ENCODE peak calls at places on chromosomes 12 and 14, in eight cellular contexts. W is tibial nerve, C is sigmoid colon, Q is suprapubic skin, V is body of pancreas, U is uterus, R is prostate gland, B is A549. A is an unnamed sample.

GRCh38 chr14:81132492-81132891 is 88.3 kb downstream of the GTF2A1 start:
- DNase-seq in W (no peak), C (no peak), Q (no peak), V (no peak), U (no peak), R (no peak), B (no peak), A (no peak)

GRCh38 chr12:50635356-50635755 is 128.5 kb upstream of the ATF1 start:
- DNase-seq in W (no peak), C (no peak), Q (no peak), V (no peak), U (no peak), R (no peak), B (no peak), A (no peak)

GRCh38 chr12:54306925-54307731 is 6.3 kb upstream of the NFE2 start:
- DNase-seq in W (peak; percentile 60), C (peak; percentile 76), Q (peak; percentile 81), V (peak; percentile 48), U (peak; percentile 44), R (peak; percentile 20), B (peak; percentile 91), A (peak; percentile 99)

GRCh38 chr12:117012189-117012805 is 86.9 kb downstream of the TESC start:
- DNase-seq in W (no peak), C (no peak), Q (no peak), V (no peak), U (no peak), R (no peak), B (no peak), A (no peak)

GRCh38 chr12:107436376-107436775 is 249.2 kb upstream of the PWP1 start:
- DNase-seq in W (no peak), C (no peak), Q (no peak), V (no peak), U (no peak), R (no peak), B (peak; percentile 45), A (no peak)

GRCh38 chr12:2092890-2093289 is 40.1 kb downstream of the CACNA1C start:
- DNase-seq in W (no peak), C (no peak), Q (no peak), V (no peak), U (no peak), R (no peak), B (no peak), A (no peak)

GRCh38 chr12:54701940-54702592 is 53.9 kb upstream of the DCD start:
- DNase-seq in W (no peak), C (no peak), Q (no peak), V (no peak), U (no peak), R (peak; percentile 13), B (peak; percentile 55), A (peak; percentile 57)

GRCh38 chr14:72946491-72946890 is 20.2 kb downstream of the DCAF4 start:
- DNase-seq in W (no peak), C (no peak), Q (no peak), V (no peak), U (no peak), R (no peak), B (no peak), A (peak; percentile 12)

GRCh38 chr14:44798386-44799242 is 163.1 kb downstream of the KLHL28 start:
- DNase-seq in W (no peak), C (no peak), Q (no peak), V (no peak), U (no peak), R (no peak), B (no peak), A (no peak)

GRCh38 chr14:20302042-20302761 is 3.5 kb downstream of the TTC5 start:
- DNase-seq in W (no peak), C (no peak), Q (no peak), V (no peak), U (no peak), R (no peak), B (no peak), A (peak; percentile 23)

GRCh38 chr14:72291908-72292688 is 359.9 kb downstream of the RGS6 start:
- DNase-seq in W (no peak), C (no peak), Q (no peak), V (peak; percentile 19), U (no peak), R (no peak), B (peak; percentile 35), A (peak; percentile 6)

GRCh38 chr12:110533607-110534006 is 31.5 kb downstream of the RAD9B start:
- DNase-seq in W (no peak), C (no peak), Q (no peak), V (no peak), U (no peak), R (no peak), B (no peak), A (no peak)

GRCh38 chr12:131946757-131947156 is 3.0 kb upstream of the EP400 start:
- DNase-seq in W (no peak), C (peak; percentile 27), Q (peak; percentile 27), V (no peak), U (no peak), R (no peak), B (no peak), A (no peak)

GRCh38 chr14:101836131-101836530 is 74.6 kb downstream of the PPP2R5C start:
- DNase-seq in W (no peak), C (peak; percentile 69), Q (no peak), V (no peak), U (no peak), R (no peak), B (no peak), A (no peak)

GRCh38 chr12:27981874-27982273 is 9.3 kb upstream of the PTHLH start:
- DNase-seq in W (no peak), C (no peak), Q (no peak), V (no peak), U (no peak), R (no peak), B (peak; percentile 62), A (no peak)

GRCh38 chr12:118840399-118840798 is 140.9 kb upstream of the SRRM4 start:
- DNase-seq in W (no peak), C (no peak), Q (no peak), V (no peak), U (no peak), R (no peak), B (peak; percentile 10), A (peak; percentile 5)
- TF ChIP-seq POLR2A in W (no peak), C (no peak), Q (no peak), V (no peak), U (no peak), R (no peak), B (no peak), A (no peak)

GRCh38 chr12:76030378-76031080 is 1.0 kb downstream of the PHLDA1 start:
- DNase-seq in W (no peak), C (peak; percentile 77), Q (peak; percentile 77), V (peak; percentile 50), U (peak; percentile 34), R (peak; percentile 23), B (peak; percentile 70), A (peak; percentile 37)

GRCh38 chr12:76031081-76031413 is 529 bp downstream of the PHLDA1 start:
- DNase-seq in W (no peak), C (no peak), Q (peak; percentile 68), V (no peak), U (no peak), R (no peak), B (no peak), A (peak; percentile 79)

GRCh38 chr12:76029982-76030377 is 1.6 kb downstream of the PHLDA1 start:
- DNase-seq in W (no peak), C (no peak), Q (no peak), V (no peak), U (no peak), R (no peak), B (peak; percentile 78), A (peak; percentile 58)

GRCh38 chr12:76032043-76032981 is 736 bp upstream of the PHLDA1 start:
- DNase-seq in W (no peak), C (peak; percentile 80), Q (no peak), V (peak; percentile 69), U (no peak), R (peak; percentile 31), B (peak; percentile 74), A (peak; percentile 72)

DNA sequence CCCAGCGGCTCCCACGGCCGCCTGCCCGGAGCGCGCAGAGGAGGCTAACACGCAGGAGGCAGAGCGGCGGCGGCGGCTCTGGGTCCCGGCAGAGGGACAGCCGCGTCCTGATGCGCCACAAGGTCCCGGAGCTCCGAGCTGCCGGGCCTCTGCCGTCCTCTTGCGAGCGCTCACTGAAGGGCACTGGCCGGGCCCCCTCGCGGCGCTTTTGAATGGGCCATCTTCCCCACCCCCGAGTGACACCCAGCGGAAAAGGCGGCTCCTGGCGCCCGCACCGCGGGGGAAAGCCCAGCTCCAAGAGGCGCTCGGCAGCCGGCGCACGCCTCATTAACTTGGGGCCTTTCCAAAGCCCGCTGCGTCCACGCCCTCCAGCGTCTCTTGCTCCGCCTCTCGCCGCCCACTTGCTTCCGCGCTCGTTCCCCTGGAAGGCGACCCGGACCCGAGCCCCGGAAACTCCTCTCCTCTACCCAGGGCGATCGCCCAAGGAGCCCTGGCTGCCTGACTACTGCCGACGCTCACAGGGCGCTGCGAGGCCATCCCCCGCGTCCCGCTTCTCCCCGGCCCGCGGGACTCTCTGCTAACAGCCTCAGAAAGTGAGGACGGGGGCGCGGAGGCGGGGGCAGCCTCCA is at the start of gene PHLDA1:
- DNase-seq in W (peak; percentile 83), C (peak; percentile 98), Q (peak; percentile 96), V (peak; percentile 96), U (peak; percentile 95), R (peak; percentile 88), B (peak; percentile 97), A (peak; percentile 95)
- TF ChIP-seq POLR2A in W (peak; percentile 83), C (no peak), Q (peak; percentile 92), V (peak; percentile 96), U (peak; percentile 85), R (peak; percentile 81), B (peak; percentile 94), A (peak; percentile 71)

GRCh38 chr14:103290494-103290893 is 43.5 kb upstream of the EIF5 start:
- DNase-seq in W (no peak), C (no peak), Q (no peak), V (no peak), U (no peak), R (no peak), B (no peak), A (no peak)
- TF ChIP-seq POLR2A in W (no peak), C (no peak), Q (no peak), V (no peak), U (no peak), R (no peak), B (no peak), A (no peak)

DNA sequence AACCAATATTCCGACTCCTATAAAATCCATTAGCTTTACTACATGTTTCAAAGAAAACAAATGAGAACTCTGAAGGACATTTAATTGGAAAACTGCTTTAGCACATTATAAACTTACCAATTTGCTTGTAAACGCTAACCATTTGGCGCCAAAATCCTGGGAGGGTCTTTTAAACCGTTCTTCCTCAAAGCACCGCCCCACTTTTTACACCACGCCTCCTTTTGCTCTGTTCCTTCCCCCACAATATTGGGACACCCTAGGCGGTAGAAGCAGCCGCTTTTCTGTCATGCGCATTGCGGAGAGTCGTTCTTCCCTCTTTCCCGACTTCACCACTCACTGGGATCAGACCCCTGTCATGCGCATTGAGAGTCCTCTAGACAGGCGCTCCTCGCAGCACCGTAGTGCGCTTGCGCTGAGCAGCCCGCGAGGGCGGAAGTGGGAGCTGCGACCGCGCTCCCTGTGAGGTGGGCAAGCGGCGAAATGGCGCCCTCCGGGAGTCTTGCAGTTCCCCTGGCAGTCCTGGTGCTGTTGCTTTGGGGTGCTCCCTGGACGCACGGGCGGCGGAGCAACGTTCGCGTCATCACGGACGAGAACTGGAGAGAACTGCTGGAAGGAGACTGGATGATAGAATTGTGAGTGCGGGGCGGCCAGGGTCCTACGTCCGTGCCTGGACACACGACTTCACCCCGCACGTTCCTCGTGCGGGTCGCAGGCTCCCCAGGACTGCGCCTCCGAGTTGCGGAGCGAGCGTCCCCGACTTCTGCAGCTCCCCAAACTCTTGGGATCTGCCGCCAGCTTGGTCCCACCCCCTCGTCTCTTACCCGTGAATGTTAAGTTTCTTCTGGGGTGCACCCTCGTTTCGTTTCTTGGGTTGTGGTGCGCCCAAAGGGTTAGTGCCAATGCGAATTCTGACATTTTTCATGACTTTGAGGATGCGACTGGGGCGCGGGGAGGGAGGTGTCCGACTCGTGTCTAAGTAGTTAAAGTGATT is at the start of gene TMX1:
- DNase-seq in W (peak; percentile 84), C (peak; percentile 99), Q (peak; percentile 97), V (peak; percentile 96), U (peak; percentile 96), R (peak; percentile 92), B (peak; percentile 99), A (peak; percentile 97)
- TF ChIP-seq POLR2A in W (peak; percentile 55), C (peak; percentile 81), Q (peak; percentile 79), V (peak; percentile 94), U (peak; percentile 88), R (peak; percentile 74), B (peak; percentile 98), A (peak; percentile 97)